ENCODE peak calls at places on chromosomes 3 and 15, in four cellular contexts. I is stomach, E is upper lobe of right lung, B is HFF-Myc. V is an unnamed sample.

GRCh38 chr3:160478338-160478737 is 28.8 kb upstream of the TRIM59 start:
- DNase-seq in E (no peak), B (no peak), I (no peak), V (peak; percentile 16)

GRCh38 chr3:18245721-18246120 is 179.4 kb downstream of the SATB1 start:
- DNase-seq in B (no peak), I (no peak), E (no peak), V (no peak)

GRCh38 chr3:25872200-25872877 is 82.4 kb downstream of the OXSM start:
- DNase-seq in I (no peak), E (no peak), B (no peak), V (no peak)

GRCh38 chr15:28132524-28133275 is 33.6 kb upstream of the OCA2 start:
- DNase-seq in B (no peak), E (no peak), I (no peak), V (no peak)

GRCh38 chr3:51389423-51390183 is 1.5 kb upstream of the RBM15B start:
- DNase-seq in E (peak; percentile 77), B (no peak), I (peak; percentile 64), V (no peak)

GRCh38 chr3:54550216-54550977 is 377.5 kb downstream of the LRTM1 start:
- DNase-seq in E (no peak), I (no peak), B (no peak), V (no peak)

GRCh38 chr15:32706704-32707103 is 11.1 kb upstream of the GREM1 start:
- DNase-seq in E (no peak), I (no peak), B (no peak), V (no peak)

GRCh38 chr15:55921744-55922143 is 71.7 kb downstream of the NEDD4 start:
- DNase-seq in B (no peak), E (no peak), I (no peak), V (no peak)

GRCh38 chr3:183252108-183252782 is 808 bp upstream of the B3GNT5 start:
- DNase-seq in I (no peak), E (no peak), B (no peak), V (no peak)
- H3K4me3 ChIP-seq in I (no peak overlapping the region), E (no peak overlapping the region), B (no peak overlapping the region), V (no peak overlapping the region)

DNA sequence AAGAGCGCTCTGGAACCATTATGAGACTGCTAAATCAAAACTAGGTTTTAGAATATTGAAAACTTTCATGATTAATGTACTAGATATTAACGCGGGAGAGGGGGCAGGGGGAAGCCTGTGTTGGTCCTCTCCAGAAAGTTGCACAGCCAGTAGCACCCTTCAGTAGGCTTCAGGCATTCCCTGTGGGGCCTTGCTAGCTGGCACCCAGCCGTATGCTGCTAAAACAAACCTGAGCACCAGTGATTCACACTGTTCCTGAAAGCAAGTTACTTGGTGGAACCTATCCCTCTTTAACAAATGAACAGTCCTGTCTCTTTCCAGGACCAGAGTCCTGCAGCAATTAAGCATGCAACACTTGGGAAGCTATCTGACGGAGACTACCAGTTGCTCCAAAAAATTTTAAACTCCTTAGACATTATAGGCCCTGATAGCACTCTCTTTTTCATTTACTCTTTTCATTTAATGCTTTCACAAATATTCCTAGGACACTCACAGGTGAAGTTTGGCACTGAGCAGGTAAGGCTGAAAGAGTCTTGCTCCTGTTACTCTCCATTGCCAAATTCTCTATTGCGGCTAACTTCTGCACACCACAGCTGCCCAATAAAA is 1.2 kb upstream of the ATRIP start:
- DNase-seq in B (no peak), E (no peak), I (no peak), V (no peak)
- H3K4me3 ChIP-seq in B (peak overlapping the region; percentile 68), E (no peak overlapping the region), I (peak overlapping the region; percentile 75), V (peak overlapping the region; percentile 95)

GRCh38 chr3:8500966-8501365 is 657 bp upstream of the LMCD1 start:
- DNase-seq in I (no peak), E (no peak), B (no peak), V (no peak)
- H3K4me3 ChIP-seq in I (peak overlapping the region; percentile 52), E (peak overlapping the region; percentile 55), B (peak overlapping the region; percentile 45), V (peak overlapping the region; percentile 64)

GRCh38 chr3:189108032-189108431 is 63.7 kb upstream of the TPRG1 start:
- DNase-seq in I (no peak), E (no peak), B (no peak), V (no peak)

GRCh38 chr3:189109145-189109544 is 62.6 kb upstream of the TPRG1 start:
- DNase-seq in B (no peak), E (no peak), I (no peak), V (no peak)

GRCh38 chr3:189103208-189103607 is 68.6 kb upstream of the TPRG1 start:
- DNase-seq in I (no peak), E (no peak), B (no peak), V (no peak)

GRCh38 chr3:189108735-189109134 is 63.0 kb upstream of the TPRG1 start:
- DNase-seq in E (no peak), I (no peak), B (no peak), V (no peak)
- H3K4me3 ChIP-seq in E (no peak overlapping the region), I (no peak overlapping the region), B (no peak overlapping the region), V (no peak overlapping the region)

GRCh38 chr3:36989000-36989399 is 3.9 kb downstream of the EPM2AIP1 start:
- DNase-seq in E (no peak), B (no peak), I (no peak), V (no peak)
- H3K4me3 ChIP-seq in E (peak overlapping the region; percentile 82), B (peak overlapping the region; percentile 85), I (peak overlapping the region; percentile 65), V (no peak overlapping the region)

V was measured in AG04450.